ENCODE peak calls at places on chromosomes 1 and 21, in five cellular contexts. One of them, this sample, is unnamed.

GRCh38 chr1:172832332-172832731 is 173.4 kb downstream of the FASLG start:
- DNase-seq in mammary epithelial cell: no peak
- DNase-seq in HepG2: no peak
- DNase-seq in endothelial cell of umbilical vein: no peak
- DNase-seq in MM.1S: no peak
- DNase-seq in this sample: no peak

GRCh38 chr21:45769896-45770295 is 126.4 kb downstream of the PCBP3 start:
- DNase-seq in mammary epithelial cell: no peak
- DNase-seq in HepG2: no peak
- DNase-seq in endothelial cell of umbilical vein: no peak
- DNase-seq in MM.1S: no peak
- DNase-seq in this sample: no peak

GRCh38 chr1:44786138-44786840 is 1.7 kb downstream of the BEST4 start:
- DNase-seq in mammary epithelial cell: peak; percentile 40
- DNase-seq in HepG2: peak; percentile 60
- DNase-seq in endothelial cell of umbilical vein: peak; percentile 69
- DNase-seq in MM.1S: peak; percentile 27
- DNase-seq in this sample: peak; percentile 89

GRCh38 chr1:161484613-161485012 is 20.6 kb upstream of the FCGR2A start:
- DNase-seq in mammary epithelial cell: no peak
- DNase-seq in HepG2: no peak
- DNase-seq in endothelial cell of umbilical vein: no peak
- DNase-seq in MM.1S: peak; percentile 34
- DNase-seq in this sample: no peak

GRCh38 chr1:190579517-190580193 is 102.0 kb upstream of the BRINP3 start:
- DNase-seq in mammary epithelial cell: no peak
- DNase-seq in HepG2: no peak
- DNase-seq in endothelial cell of umbilical vein: peak; percentile 10
- DNase-seq in MM.1S: peak; percentile 40
- DNase-seq in this sample: no peak

GRCh38 chr1:83547903-83548302 is 451.0 kb downstream of the TTLL7 start:
- DNase-seq in mammary epithelial cell: no peak
- DNase-seq in HepG2: no peak
- DNase-seq in endothelial cell of umbilical vein: no peak
- DNase-seq in MM.1S: no peak
- DNase-seq in this sample: no peak

GRCh38 chr1:58879464-58879863 is 95.6 kb upstream of the JUN start:
- DNase-seq in mammary epithelial cell: peak; percentile 27
- DNase-seq in HepG2: no peak
- DNase-seq in endothelial cell of umbilical vein: no peak
- DNase-seq in MM.1S: no peak
- DNase-seq in this sample: no peak

GRCh38 chr1:204150702-204151561 is 912 bp downstream of the ETNK2 start:
- DNase-seq in mammary epithelial cell: no peak
- DNase-seq in HepG2: no peak
- DNase-seq in endothelial cell of umbilical vein: no peak
- DNase-seq in MM.1S: no peak
- DNase-seq in this sample: no peak

GRCh38 chr1:226589008-226589733 is 40.6 kb downstream of the STUM start:
- DNase-seq in mammary epithelial cell: no peak
- DNase-seq in HepG2: no peak
- DNase-seq in endothelial cell of umbilical vein: no peak
- DNase-seq in MM.1S: no peak
- DNase-seq in this sample: peak; percentile 60

GRCh38 chr1:43636006-43636641 is 13.8 kb upstream of the KDM4A start:
- DNase-seq in mammary epithelial cell: no peak
- DNase-seq in HepG2: no peak
- DNase-seq in endothelial cell of umbilical vein: no peak
- DNase-seq in MM.1S: no peak
- DNase-seq in this sample: no peak

GRCh38 chr1:67308136-67308535 is 463 bp downstream of the IL12RB2 start:
- DNase-seq in mammary epithelial cell: no peak
- DNase-seq in HepG2: no peak
- DNase-seq in endothelial cell of umbilical vein: no peak
- DNase-seq in MM.1S: no peak
- DNase-seq in this sample: no peak

DNA sequence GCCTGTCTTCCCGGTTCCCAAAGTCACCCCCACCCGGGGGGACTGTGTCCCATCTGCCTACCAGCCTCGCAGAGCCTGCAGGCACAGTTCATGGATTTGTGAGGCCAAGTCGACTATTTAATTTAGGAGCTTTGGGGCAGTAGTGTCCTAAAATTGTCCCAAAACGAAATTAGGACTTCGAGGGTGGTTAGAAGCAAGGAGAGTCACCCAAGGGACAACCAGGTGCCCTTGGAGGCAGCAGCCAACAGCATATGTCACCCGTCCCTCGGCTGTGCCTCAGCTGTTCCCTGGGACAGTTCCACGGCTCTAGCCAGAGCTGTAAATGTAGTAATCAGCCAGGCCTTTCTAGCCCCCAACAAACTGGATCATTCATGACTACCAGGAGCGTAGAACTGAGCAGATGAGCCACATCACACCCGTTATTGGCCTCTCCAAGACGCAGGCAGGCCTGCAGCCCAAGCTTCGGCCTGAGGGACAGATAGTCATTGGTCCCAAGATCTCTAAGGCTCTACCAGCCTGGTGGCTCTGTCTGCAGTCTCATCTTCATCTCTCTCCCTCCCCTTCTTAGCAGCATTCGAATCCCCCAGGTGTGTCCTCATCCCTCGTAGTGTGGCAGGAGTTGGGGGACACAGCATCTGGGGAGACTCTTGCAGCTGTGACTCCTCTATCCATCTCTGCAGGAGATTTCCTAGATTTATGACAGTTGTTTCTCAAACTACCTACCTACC is 2.9 kb downstream of the PAX7 start:
- DNase-seq in mammary epithelial cell: no peak
- DNase-seq in HepG2: no peak
- DNase-seq in endothelial cell of umbilical vein: no peak
- DNase-seq in MM.1S: no peak
- DNase-seq in this sample: no peak
- TF ChIP-seq EZH2 in mammary epithelial cell: no peak
- TF ChIP-seq EZH2 in HepG2: no peak
- TF ChIP-seq EZH2 in endothelial cell of umbilical vein: peak; percentile 6
- TF ChIP-seq EZH2 in MM.1S: no peak
- TF ChIP-seq EZH2 in this sample: no peak

DNA sequence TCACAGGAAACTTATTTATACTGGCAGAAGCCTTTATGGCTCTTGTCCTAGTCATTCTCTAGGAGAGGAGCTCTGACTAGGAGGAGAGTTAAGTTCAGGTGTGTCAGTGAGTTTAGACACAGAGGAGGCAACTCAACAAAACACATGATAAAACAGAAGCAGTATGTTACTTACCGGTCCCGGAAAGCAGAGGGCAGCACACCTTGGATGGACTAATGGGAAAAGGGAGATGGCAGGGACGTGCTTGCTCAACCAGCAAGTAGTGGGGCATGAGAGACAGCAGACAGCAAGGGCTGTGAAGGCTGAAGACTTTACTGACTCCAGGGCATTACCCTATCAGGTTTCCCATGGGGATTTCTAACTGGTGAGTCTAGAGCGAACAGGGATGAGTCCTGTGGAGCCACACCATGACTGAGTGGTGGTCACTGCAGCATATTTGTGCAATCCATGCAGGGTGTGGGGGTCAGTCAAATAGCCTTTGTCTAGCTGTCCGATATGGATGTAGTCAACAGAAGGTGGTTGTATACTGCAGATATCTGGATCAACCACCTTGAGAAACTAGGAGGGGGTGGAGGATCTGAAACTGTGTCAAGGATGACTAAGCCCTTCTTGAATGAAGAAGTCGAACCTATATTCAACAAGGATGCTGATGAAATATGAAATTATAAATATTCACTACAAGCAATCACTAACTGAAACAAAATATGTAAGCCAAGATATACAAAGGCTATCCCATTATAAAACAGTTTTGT is 596.3 kb upstream of the CHRM3 start:
- DNase-seq in mammary epithelial cell: peak; percentile 8
- DNase-seq in HepG2: no peak
- DNase-seq in endothelial cell of umbilical vein: no peak
- DNase-seq in MM.1S: no peak
- DNase-seq in this sample: no peak
- TF ChIP-seq CTCF in mammary epithelial cell: peak; percentile 3
- TF ChIP-seq CTCF in HepG2: no peak
- TF ChIP-seq CTCF in endothelial cell of umbilical vein: no peak
- TF ChIP-seq CTCF in MM.1S: no peak
- TF ChIP-seq CTCF in this sample: no peak

GRCh38 chr1:214514032-214514818 is 37.2 kb downstream of the PTPN14 start:
- DNase-seq in mammary epithelial cell: no peak
- DNase-seq in HepG2: no peak
- DNase-seq in endothelial cell of umbilical vein: peak; percentile 37
- DNase-seq in MM.1S: no peak
- DNase-seq in this sample: no peak

GRCh38 chr1:214516434-214517326 is 34.7 kb downstream of the PTPN14 start:
- DNase-seq in mammary epithelial cell: no peak
- DNase-seq in HepG2: peak; percentile 77
- DNase-seq in endothelial cell of umbilical vein: no peak
- DNase-seq in MM.1S: no peak
- DNase-seq in this sample: no peak

GRCh38 chr1:214513394-214513793 is 38.0 kb downstream of the PTPN14 start:
- DNase-seq in mammary epithelial cell: no peak
- DNase-seq in HepG2: no peak
- DNase-seq in endothelial cell of umbilical vein: no peak
- DNase-seq in MM.1S: no peak
- DNase-seq in this sample: no peak

GRCh38 chr1:214514819-214515383 is 36.5 kb downstream of the PTPN14 start:
- DNase-seq in mammary epithelial cell: no peak
- DNase-seq in HepG2: no peak
- DNase-seq in endothelial cell of umbilical vein: no peak
- DNase-seq in MM.1S: no peak
- DNase-seq in this sample: no peak

GRCh38 chr1:214515544-214516433 is 35.6 kb downstream of the PTPN14 start:
- DNase-seq in mammary epithelial cell: no peak
- DNase-seq in HepG2: no peak
- DNase-seq in endothelial cell of umbilical vein: no peak
- DNase-seq in MM.1S: no peak
- DNase-seq in this sample: no peak
- H3K27me3 ChIP-seq in mammary epithelial cell: no peaks in the 10 kb centered on the region
- H3K27me3 ChIP-seq in HepG2: no peaks in the 10 kb centered on the region
- H3K27me3 ChIP-seq in endothelial cell of umbilical vein: no peaks in the 10 kb centered on the region
- H3K27me3 ChIP-seq in MM.1S: no peaks in the 10 kb centered on the region
- H3K27me3 ChIP-seq in this sample: no peaks in the 10 kb centered on the region

GRCh38 chr1:48803474-48803873 is 26.8 kb upstream of the BEND5 start:
- DNase-seq in mammary epithelial cell: no peak
- DNase-seq in HepG2: no peak
- DNase-seq in endothelial cell of umbilical vein: no peak
- DNase-seq in MM.1S: no peak
- DNase-seq in this sample: no peak
- TF ChIP-seq EZH2 in mammary epithelial cell: no peak
- TF ChIP-seq EZH2 in HepG2: no peak
- TF ChIP-seq EZH2 in endothelial cell of umbilical vein: no peak
- TF ChIP-seq EZH2 in MM.1S: no peak
- TF ChIP-seq EZH2 in this sample: no peak

GRCh38 chr1:179793281-179793680 is 50.2 kb downstream of the FAM163A start:
- DNase-seq in mammary epithelial cell: no peak
- DNase-seq in HepG2: no peak
- DNase-seq in endothelial cell of umbilical vein: no peak
- DNase-seq in MM.1S: no peak
- DNase-seq in this sample: no peak
- TF ChIP-seq CTCF in mammary epithelial cell: no peak
- TF ChIP-seq CTCF in HepG2: no peak
- TF ChIP-seq CTCF in endothelial cell of umbilical vein: no peak
- TF ChIP-seq CTCF in MM.1S: no peak
- TF ChIP-seq CTCF in this sample: no peak

GRCh38 chr1:75472971-75473603 is 137.8 kb downstream of the SLC44A5 start:
- DNase-seq in mammary epithelial cell: no peak
- DNase-seq in HepG2: no peak
- DNase-seq in endothelial cell of umbilical vein: peak; percentile 80
- DNase-seq in MM.1S: no peak
- DNase-seq in this sample: no peak
- H3K27me3 ChIP-seq in mammary epithelial cell: no peaks in the 10 kb centered on the region
- H3K27me3 ChIP-seq in HepG2: no peaks in the 10 kb centered on the region
- H3K27me3 ChIP-seq in endothelial cell of umbilical vein: no peaks in the 10 kb centered on the region
- H3K27me3 ChIP-seq in MM.1S: no peaks in the 10 kb centered on the region
- H3K27me3 ChIP-seq in this sample: no peaks in the 10 kb centered on the region

DNA sequence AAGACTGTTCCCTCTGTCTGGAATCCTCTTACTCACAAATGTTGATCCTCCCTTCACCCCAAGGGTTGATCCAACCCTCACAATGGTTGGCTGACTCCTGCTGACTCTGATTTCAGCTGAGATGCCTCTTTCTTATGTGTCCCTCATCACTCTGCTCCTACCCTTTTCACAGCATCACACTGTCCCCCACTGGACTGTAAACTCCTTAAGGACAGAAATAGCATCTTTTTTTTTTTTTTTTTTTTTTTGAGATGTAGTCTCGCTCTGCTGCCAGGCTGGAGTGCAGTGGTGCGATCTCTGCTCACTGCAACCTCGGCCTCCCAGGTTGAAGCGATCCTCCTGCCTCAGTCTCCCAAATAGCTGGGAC is 97.9 kb upstream of the SYT6 start:
- DNase-seq in mammary epithelial cell: no peak
- DNase-seq in HepG2: no peak
- DNase-seq in endothelial cell of umbilical vein: no peak
- DNase-seq in MM.1S: no peak
- DNase-seq in this sample: no peak
- TF ChIP-seq EZH2 in mammary epithelial cell: no peak
- TF ChIP-seq EZH2 in HepG2: no peak
- TF ChIP-seq EZH2 in endothelial cell of umbilical vein: no peak
- TF ChIP-seq EZH2 in MM.1S: no peak
- TF ChIP-seq EZH2 in this sample: no peak

DNA sequence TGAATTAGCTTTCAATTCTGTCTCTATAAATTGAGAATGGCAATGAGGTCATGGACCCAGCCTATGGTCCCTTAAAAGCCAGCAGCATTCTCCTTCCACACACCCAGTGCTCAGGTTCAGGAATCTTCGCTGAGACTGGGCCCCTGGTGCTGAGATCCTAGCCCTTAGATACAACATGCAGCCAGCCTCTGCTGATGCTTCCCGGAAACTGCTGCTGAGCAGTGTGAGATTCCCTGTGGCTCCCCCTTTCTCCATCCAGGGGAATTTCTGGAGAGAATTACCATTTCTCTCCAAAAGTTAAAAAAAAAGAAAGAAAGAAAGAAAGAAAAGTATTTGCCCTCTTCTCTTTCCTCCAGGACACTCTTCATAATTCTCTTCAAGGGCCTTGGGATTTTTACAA is 31.7 kb upstream of the RALGPS2 start:
- DNase-seq in mammary epithelial cell: no peak
- DNase-seq in HepG2: peak; percentile 25
- DNase-seq in endothelial cell of umbilical vein: no peak
- DNase-seq in MM.1S: no peak
- DNase-seq in this sample: peak; percentile 25
- TF ChIP-seq CTCF in mammary epithelial cell: peak; percentile 5
- TF ChIP-seq CTCF in HepG2: peak; percentile 38
- TF ChIP-seq CTCF in endothelial cell of umbilical vein: peak; percentile 18
- TF ChIP-seq CTCF in MM.1S: no peak
- TF ChIP-seq CTCF in this sample: no peak